ENCODE peak calls at places on chromosomes 16 and 17, in five cellular contexts. One of them, this sample, is unnamed.

GRCh38 chr16:85584989-85585388 is 28.1 kb upstream of the GSE1 start:
- DNase-seq in stimulated activated CD8-positive, alpha-beta memory T cell treated with anti-CD3 and anti-CD28 coated beads, Interleukin-4, amount 100 ng/mL, for 1 hour: no peak
- DNase-seq in glutamatergic neuron: no peak
- DNase-seq in SW 1271: no peak
- DNase-seq in AG09309: no peak
- DNase-seq in this sample: no peak

GRCh38 chr17:15463363-15463762 is 4.1 kb downstream of the CDRT4 start:
- DNase-seq in stimulated activated CD8-positive, alpha-beta memory T cell treated with anti-CD3 and anti-CD28 coated beads, Interleukin-4, amount 100 ng/mL, for 1 hour: no peak
- DNase-seq in glutamatergic neuron: no peak
- DNase-seq in SW 1271: peak
- DNase-seq in AG09309: peak
- DNase-seq in this sample: no peak

GRCh38 chr16:89936508-89936907 is 12.0 kb upstream of the DEF8 start:
- DNase-seq in stimulated activated CD8-positive, alpha-beta memory T cell treated with anti-CD3 and anti-CD28 coated beads, Interleukin-4, amount 100 ng/mL, for 1 hour: no peak
- DNase-seq in AG09309: no peak
- DNase-seq in SW 1271: no peak
- DNase-seq in glutamatergic neuron: no peak
- DNase-seq in this sample: no peak

GRCh38 chr16:77943770-77944169 is 78.6 kb upstream of the CLEC3A start:
- DNase-seq in AG09309: no peak
- DNase-seq in glutamatergic neuron: no peak
- DNase-seq in SW 1271: no peak
- DNase-seq in stimulated activated CD8-positive, alpha-beta memory T cell treated with anti-CD3 and anti-CD28 coated beads, Interleukin-4, amount 100 ng/mL, for 1 hour: no peak
- DNase-seq in this sample: no peak

GRCh38 chr17:77889866-77890760 is 68.4 kb upstream of the TNRC6C start:
- DNase-seq in glutamatergic neuron: peak
- DNase-seq in SW 1271: no peak
- DNase-seq in stimulated activated CD8-positive, alpha-beta memory T cell treated with anti-CD3 and anti-CD28 coated beads, Interleukin-4, amount 100 ng/mL, for 1 hour: no peak
- DNase-seq in AG09309: no peak
- DNase-seq in this sample: no peak

GRCh38 chr17:73820686-73821448 is 176.6 kb upstream of the SDK2 start:
- DNase-seq in glutamatergic neuron: peak
- DNase-seq in SW 1271: no peak
- DNase-seq in AG09309: no peak
- DNase-seq in stimulated activated CD8-positive, alpha-beta memory T cell treated with anti-CD3 and anti-CD28 coated beads, Interleukin-4, amount 100 ng/mL, for 1 hour: no peak
- DNase-seq in this sample: no peak

GRCh38 chr17:40458851-40459482 is 15.7 kb downstream of the IGFBP4 start:
- DNase-seq in glutamatergic neuron: no peak
- DNase-seq in stimulated activated CD8-positive, alpha-beta memory T cell treated with anti-CD3 and anti-CD28 coated beads, Interleukin-4, amount 100 ng/mL, for 1 hour: no peak
- DNase-seq in AG09309: no peak
- DNase-seq in SW 1271: no peak
- DNase-seq in this sample: no peak

GRCh38 chr16:27107185-27107592 is 40.5 kb downstream of the C16orf82 start:
- DNase-seq in stimulated activated CD8-positive, alpha-beta memory T cell treated with anti-CD3 and anti-CD28 coated beads, Interleukin-4, amount 100 ng/mL, for 1 hour: no peak
- DNase-seq in SW 1271: no peak
- DNase-seq in AG09309: no peak
- DNase-seq in glutamatergic neuron: no peak
- DNase-seq in this sample: no peak

GRCh38 chr17:80991645-80992076 is at the start of gene CHMP6:
- DNase-seq in glutamatergic neuron: peak
- DNase-seq in stimulated activated CD8-positive, alpha-beta memory T cell treated with anti-CD3 and anti-CD28 coated beads, Interleukin-4, amount 100 ng/mL, for 1 hour: peak
- DNase-seq in SW 1271: peak
- DNase-seq in AG09309: no peak
- DNase-seq in this sample: no peak

GRCh38 chr17:74325376-74325742 is 667 bp upstream of the KIF19 start:
- DNase-seq in AG09309: no peak
- DNase-seq in stimulated activated CD8-positive, alpha-beta memory T cell treated with anti-CD3 and anti-CD28 coated beads, Interleukin-4, amount 100 ng/mL, for 1 hour: no peak
- DNase-seq in SW 1271: no peak
- DNase-seq in glutamatergic neuron: no peak
- DNase-seq in this sample: no peak

GRCh38 chr17:83143817-83144231 is 64.4 kb downstream of the METRNL start:
- DNase-seq in SW 1271: no peak
- DNase-seq in glutamatergic neuron: no peak
- DNase-seq in stimulated activated CD8-positive, alpha-beta memory T cell treated with anti-CD3 and anti-CD28 coated beads, Interleukin-4, amount 100 ng/mL, for 1 hour: no peak
- DNase-seq in AG09309: no peak
- DNase-seq in this sample: no peak

GRCh38 chr16:66798162-66798561 is 3.2 kb downstream of the TERB1 start:
- DNase-seq in SW 1271: no peak
- DNase-seq in stimulated activated CD8-positive, alpha-beta memory T cell treated with anti-CD3 and anti-CD28 coated beads, Interleukin-4, amount 100 ng/mL, for 1 hour: no peak
- DNase-seq in glutamatergic neuron: no peak
- DNase-seq in AG09309: no peak
- DNase-seq in this sample: no peak

GRCh38 chr16:19431636-19432340 is 14.1 kb downstream of the TMC5 start:
- DNase-seq in stimulated activated CD8-positive, alpha-beta memory T cell treated with anti-CD3 and anti-CD28 coated beads, Interleukin-4, amount 100 ng/mL, for 1 hour: no peak
- DNase-seq in glutamatergic neuron: no peak
- DNase-seq in SW 1271: no peak
- DNase-seq in AG09309: no peak
- DNase-seq in this sample: no peak

GRCh38 chr17:47934856-47935255 is 6.5 kb upstream of the PNPO start:
- DNase-seq in SW 1271: no peak
- DNase-seq in glutamatergic neuron: no peak
- DNase-seq in AG09309: no peak
- DNase-seq in stimulated activated CD8-positive, alpha-beta memory T cell treated with anti-CD3 and anti-CD28 coated beads, Interleukin-4, amount 100 ng/mL, for 1 hour: no peak
- DNase-seq in this sample: no peak

GRCh38 chr17:1324201-1324750 is 44.8 kb downstream of the TRARG1 start:
- DNase-seq in stimulated activated CD8-positive, alpha-beta memory T cell treated with anti-CD3 and anti-CD28 coated beads, Interleukin-4, amount 100 ng/mL, for 1 hour: no peak
- DNase-seq in glutamatergic neuron: no peak
- DNase-seq in SW 1271: no peak
- DNase-seq in AG09309: no peak
- DNase-seq in this sample: no peak

GRCh38 chr17:57552114-57552601 is 192.9 kb downstream of the CCDC182 start:
- DNase-seq in AG09309: no peak
- DNase-seq in SW 1271: no peak
- DNase-seq in stimulated activated CD8-positive, alpha-beta memory T cell treated with anti-CD3 and anti-CD28 coated beads, Interleukin-4, amount 100 ng/mL, for 1 hour: no peak
- DNase-seq in glutamatergic neuron: peak
- DNase-seq in this sample: no peak

GRCh38 chr16:49457196-49457595 is 83.6 kb downstream of the C16orf78 start:
- DNase-seq in SW 1271: no peak
- DNase-seq in stimulated activated CD8-positive, alpha-beta memory T cell treated with anti-CD3 and anti-CD28 coated beads, Interleukin-4, amount 100 ng/mL, for 1 hour: no peak
- DNase-seq in AG09309: no peak
- DNase-seq in glutamatergic neuron: no peak
- DNase-seq in this sample: no peak

GRCh38 chr17:81509687-81510523 is 2.7 kb downstream of the ACTG1 start:
- DNase-seq in glutamatergic neuron: no peak
- DNase-seq in SW 1271: no peak
- DNase-seq in AG09309: no peak
- DNase-seq in stimulated activated CD8-positive, alpha-beta memory T cell treated with anti-CD3 and anti-CD28 coated beads, Interleukin-4, amount 100 ng/mL, for 1 hour: no peak
- DNase-seq in this sample: no peak

GRCh38 chr17:52201764-52202571 is 43.5 kb upstream of the CA10 start:
- DNase-seq in SW 1271: no peak
- DNase-seq in stimulated activated CD8-positive, alpha-beta memory T cell treated with anti-CD3 and anti-CD28 coated beads, Interleukin-4, amount 100 ng/mL, for 1 hour: no peak
- DNase-seq in glutamatergic neuron: no peak
- DNase-seq in AG09309: no peak
- DNase-seq in this sample: no peak

GRCh38 chr17:3744032-3744431 is 20.3 kb downstream of the HASPIN start:
- DNase-seq in AG09309: no peak
- DNase-seq in SW 1271: no peak
- DNase-seq in glutamatergic neuron: no peak
- DNase-seq in stimulated activated CD8-positive, alpha-beta memory T cell treated with anti-CD3 and anti-CD28 coated beads, Interleukin-4, amount 100 ng/mL, for 1 hour: no peak
- DNase-seq in this sample: no peak

GRCh38 chr17:81250286-81251090 is 11.4 kb downstream of the NDUFAF8 start:
- DNase-seq in SW 1271: no peak
- DNase-seq in glutamatergic neuron: no peak
- DNase-seq in AG09309: no peak
- DNase-seq in stimulated activated CD8-positive, alpha-beta memory T cell treated with anti-CD3 and anti-CD28 coated beads, Interleukin-4, amount 100 ng/mL, for 1 hour: no peak
- DNase-seq in this sample: no peak

GRCh38 chr17:38543403-38544174 is 62.2 kb downstream of the SRCIN1 start:
- DNase-seq in AG09309: no peak
- DNase-seq in glutamatergic neuron: no peak
- DNase-seq in stimulated activated CD8-positive, alpha-beta memory T cell treated with anti-CD3 and anti-CD28 coated beads, Interleukin-4, amount 100 ng/mL, for 1 hour: no peak
- DNase-seq in SW 1271: no peak
- DNase-seq in this sample: no peak

This sample was measured in cortex of kidney.